ENCODE peak calls at places on chromosomes 13 and 19, in eight cellular contexts. One of them, this sample, is unnamed.

GRCh38 chr13:44197791-44198770 is 175.5 kb upstream of the SERP2 start:
- DNase-seq in hepatocyte: no peak
- DNase-seq in cardiac muscle cell: peak; percentile 40
- DNase-seq in IMR-90: peak; percentile 17
- DNase-seq in heart right ventricle: no peak
- DNase-seq in aorta: no peak
- DNase-seq in esophagus squamous epithelium: no peak
- DNase-seq in Panc1: no peak
- DNase-seq in this sample: no peak

GRCh38 chr19:16021796-16022195 is 54.5 kb upstream of the TPM4 start:
- DNase-seq in cardiac muscle cell: no peak
- DNase-seq in heart right ventricle: no peak
- DNase-seq in Panc1: no peak
- DNase-seq in IMR-90: no peak
- DNase-seq in hepatocyte: no peak
- DNase-seq in aorta: no peak
- DNase-seq in esophagus squamous epithelium: no peak
- DNase-seq in this sample: no peak

GRCh38 chr19:53624776-53625540 is 6.8 kb upstream of the DPRX start:
- DNase-seq in Panc1: no peak
- DNase-seq in aorta: no peak
- DNase-seq in IMR-90: no peak
- DNase-seq in heart right ventricle: no peak
- DNase-seq in hepatocyte: no peak
- DNase-seq in esophagus squamous epithelium: no peak
- DNase-seq in cardiac muscle cell: no peak
- DNase-seq in this sample: no peak

GRCh38 chr19:49438261-49438660 is 3.1 kb downstream of the SLC17A7 start:
- DNase-seq in IMR-90: no peak
- DNase-seq in cardiac muscle cell: no peak
- DNase-seq in heart right ventricle: no peak
- DNase-seq in esophagus squamous epithelium: no peak
- DNase-seq in aorta: no peak
- DNase-seq in Panc1: no peak
- DNase-seq in hepatocyte: no peak
- DNase-seq in this sample: no peak

GRCh38 chr19:16285769-16286564 is 38.7 kb upstream of the KLF2 start:
- DNase-seq in aorta: peak; percentile 61
- DNase-seq in Panc1: no peak
- DNase-seq in esophagus squamous epithelium: no peak
- DNase-seq in IMR-90: no peak
- DNase-seq in hepatocyte: no peak
- DNase-seq in cardiac muscle cell: peak; percentile 10
- DNase-seq in heart right ventricle: peak; percentile 39
- DNase-seq in this sample: no peak

GRCh38 chr19:50266896-50267295 is 62.3 kb downstream of the KCNC3 start:
- DNase-seq in hepatocyte: no peak
- DNase-seq in aorta: no peak
- DNase-seq in Panc1: no peak
- DNase-seq in esophagus squamous epithelium: no peak
- DNase-seq in IMR-90: no peak
- DNase-seq in cardiac muscle cell: no peak
- DNase-seq in heart right ventricle: no peak
- DNase-seq in this sample: no peak

GRCh38 chr19:32606289-32606688 is 25.3 kb downstream of the PDCD5 start:
- DNase-seq in Panc1: no peak
- DNase-seq in cardiac muscle cell: no peak
- DNase-seq in IMR-90: no peak
- DNase-seq in heart right ventricle: no peak
- DNase-seq in hepatocyte: no peak
- DNase-seq in esophagus squamous epithelium: no peak
- DNase-seq in aorta: no peak
- DNase-seq in this sample: no peak

GRCh38 chr13:90171649-90172048 is 1175.8 kb upstream of the MIR17HG start:
- DNase-seq in esophagus squamous epithelium: no peak
- DNase-seq in IMR-90: no peak
- DNase-seq in cardiac muscle cell: peak; percentile 3
- DNase-seq in hepatocyte: no peak
- DNase-seq in aorta: no peak
- DNase-seq in Panc1: no peak
- DNase-seq in heart right ventricle: no peak
- DNase-seq in this sample: no peak

GRCh38 chr19:11535792-11536595 is 2.7 kb upstream of the CNN1 start:
- DNase-seq in hepatocyte: peak; percentile 95
- DNase-seq in IMR-90: peak; percentile 88
- DNase-seq in esophagus squamous epithelium: peak; percentile 45
- DNase-seq in cardiac muscle cell: peak; percentile 94
- DNase-seq in heart right ventricle: peak; percentile 90
- DNase-seq in aorta: peak; percentile 93
- DNase-seq in Panc1: peak; percentile 22
- DNase-seq in this sample: peak; percentile 74

GRCh38 chr13:36673838-36674326 is at the start of gene SERTM1:
- DNase-seq in aorta: no peak
- DNase-seq in IMR-90: no peak
- DNase-seq in esophagus squamous epithelium: no peak
- DNase-seq in heart right ventricle: no peak
- DNase-seq in Panc1: no peak
- DNase-seq in hepatocyte: peak; percentile 48
- DNase-seq in cardiac muscle cell: peak; percentile 36
- DNase-seq in this sample: no peak

GRCh38 chr13:36675213-36675536 is 1.4 kb downstream of the SERTM1 start:
- DNase-seq in Panc1: no peak
- DNase-seq in IMR-90: no peak
- DNase-seq in heart right ventricle: no peak
- DNase-seq in aorta: no peak
- DNase-seq in hepatocyte: no peak
- DNase-seq in cardiac muscle cell: no peak
- DNase-seq in esophagus squamous epithelium: no peak
- DNase-seq in this sample: no peak

GRCh38 chr13:36674337-36675212 is 755 bp downstream of the SERTM1 start:
- DNase-seq in cardiac muscle cell: no peak
- DNase-seq in IMR-90: no peak
- DNase-seq in esophagus squamous epithelium: no peak
- DNase-seq in heart right ventricle: no peak
- DNase-seq in aorta: no peak
- DNase-seq in hepatocyte: no peak
- DNase-seq in Panc1: no peak
- DNase-seq in this sample: peak; percentile 33

DNA sequence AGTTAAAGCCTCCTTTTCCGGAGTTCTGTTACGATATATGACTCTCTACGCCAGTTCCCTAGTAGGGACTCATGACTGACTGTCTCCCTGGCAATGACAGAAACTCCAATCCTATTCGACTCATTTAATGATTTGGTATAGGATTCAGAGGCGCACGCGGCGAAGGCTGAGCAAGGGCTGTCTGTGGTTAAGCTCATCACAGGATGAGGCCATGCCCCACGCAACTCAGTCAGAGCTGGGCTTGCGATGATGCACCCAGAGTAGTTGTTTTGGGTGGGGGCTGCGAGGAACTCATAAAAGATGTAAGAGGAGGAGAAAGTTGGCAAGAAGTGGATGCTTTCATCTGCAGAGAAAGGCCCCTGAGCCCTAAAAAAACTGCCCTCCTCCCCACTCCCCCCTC is 468 bp upstream of the SERTM1 start:
- DNase-seq in IMR-90: no peak
- DNase-seq in cardiac muscle cell: no peak
- DNase-seq in hepatocyte: no peak
- DNase-seq in aorta: no peak
- DNase-seq in Panc1: no peak
- DNase-seq in esophagus squamous epithelium: no peak
- DNase-seq in heart right ventricle: no peak
- DNase-seq in this sample: no peak
- H3K4me3 ChIP-seq in IMR-90: no peak overlapping the region
- H3K4me3 ChIP-seq in cardiac muscle cell: peak overlapping the region; percentile 33
- H3K4me3 ChIP-seq in hepatocyte: no peak overlapping the region
- H3K4me3 ChIP-seq in aorta: no peak overlapping the region
- H3K4me3 ChIP-seq in Panc1: no peak overlapping the region
- H3K4me3 ChIP-seq in esophagus squamous epithelium: no peak overlapping the region
- H3K4me3 ChIP-seq in heart right ventricle: peak overlapping the region; percentile 44
- H3K4me3 ChIP-seq in this sample: no peak overlapping the region

DNA sequence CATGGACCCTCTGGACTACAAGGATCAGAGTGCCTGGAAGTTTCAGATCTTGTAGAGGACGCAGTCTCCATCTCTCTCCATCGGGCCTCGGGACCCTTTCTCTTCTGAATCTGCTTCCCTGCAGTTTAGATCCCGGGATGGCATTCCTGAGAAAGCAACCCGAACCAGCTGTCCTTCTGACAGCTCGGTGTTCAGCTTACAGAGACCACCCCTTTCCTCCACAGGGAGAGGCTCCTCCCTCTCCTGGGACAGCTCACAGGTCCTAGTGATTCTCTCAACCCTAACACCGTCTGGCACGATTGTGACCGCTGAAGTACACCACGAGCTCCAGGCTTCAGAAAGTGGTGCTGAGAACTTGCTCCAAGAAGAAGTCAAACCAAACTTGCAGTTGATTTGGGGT is 18.2 kb downstream of the CRX start:
- DNase-seq in aorta: no peak
- DNase-seq in IMR-90: no peak
- DNase-seq in hepatocyte: peak; percentile 25
- DNase-seq in cardiac muscle cell: peak; percentile 6
- DNase-seq in Panc1: no peak
- DNase-seq in esophagus squamous epithelium: no peak
- DNase-seq in heart right ventricle: no peak
- DNase-seq in this sample: no peak
- H3K27ac ChIP-seq in aorta: no peak overlapping the region
- H3K27ac ChIP-seq in IMR-90: no peak overlapping the region
- H3K27ac ChIP-seq in hepatocyte: no peak overlapping the region
- H3K27ac ChIP-seq in cardiac muscle cell: no peak overlapping the region
- H3K27ac ChIP-seq in Panc1: no peak overlapping the region
- H3K27ac ChIP-seq in esophagus squamous epithelium: no peak overlapping the region
- H3K27ac ChIP-seq in heart right ventricle: no peak overlapping the region
- H3K27ac ChIP-seq in this sample: no peak overlapping the region

GRCh38 chr19:18419699-18420460 is 682 bp downstream of the SSBP4 start:
- DNase-seq in cardiac muscle cell: no peak
- DNase-seq in aorta: peak; percentile 67
- DNase-seq in heart right ventricle: no peak
- DNase-seq in hepatocyte: peak; percentile 78
- DNase-seq in esophagus squamous epithelium: no peak
- DNase-seq in Panc1: no peak
- DNase-seq in IMR-90: no peak
- DNase-seq in this sample: peak; percentile 55

GRCh38 chr19:18422530-18423191 is 3.5 kb downstream of the SSBP4 start:
- DNase-seq in hepatocyte: no peak
- DNase-seq in Panc1: no peak
- DNase-seq in esophagus squamous epithelium: no peak
- DNase-seq in cardiac muscle cell: no peak
- DNase-seq in IMR-90: no peak
- DNase-seq in aorta: no peak
- DNase-seq in heart right ventricle: no peak
- DNase-seq in this sample: peak; percentile 59

GRCh38 chr19:18419195-18419698 is at the start of gene SSBP4:
- DNase-seq in heart right ventricle: peak; percentile 69
- DNase-seq in Panc1: no peak
- DNase-seq in hepatocyte: peak; percentile 94
- DNase-seq in aorta: peak; percentile 85
- DNase-seq in esophagus squamous epithelium: no peak
- DNase-seq in cardiac muscle cell: peak; percentile 90
- DNase-seq in IMR-90: peak; percentile 70
- DNase-seq in this sample: peak; percentile 83

GRCh38 chr19:18421371-18421959 is 2.3 kb downstream of the SSBP4 start:
- DNase-seq in heart right ventricle: no peak
- DNase-seq in esophagus squamous epithelium: no peak
- DNase-seq in cardiac muscle cell: no peak
- DNase-seq in aorta: peak; percentile 50
- DNase-seq in Panc1: no peak
- DNase-seq in IMR-90: no peak
- DNase-seq in hepatocyte: no peak
- DNase-seq in this sample: no peak

DNA sequence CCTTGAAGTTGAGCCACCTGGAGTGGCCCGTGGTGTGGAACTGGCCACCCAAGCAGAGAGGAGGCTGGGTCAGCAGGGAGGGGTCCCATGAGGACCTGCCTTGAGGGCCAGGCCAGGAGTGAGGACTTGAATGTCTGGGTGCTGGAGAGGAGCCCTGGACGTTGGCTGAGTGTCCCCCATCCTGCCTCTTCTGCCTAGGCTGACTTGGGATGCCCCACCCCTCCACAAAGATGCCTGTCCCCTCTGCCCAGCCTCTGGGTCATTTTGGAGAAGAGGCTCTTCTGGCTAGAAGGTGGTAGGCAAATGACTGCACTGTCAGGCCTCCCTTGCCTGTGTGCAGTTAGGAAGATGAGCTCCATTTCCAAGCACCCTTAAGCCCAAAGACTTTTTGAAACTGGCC is 1.7 kb downstream of the SSBP4 start:
- DNase-seq in heart right ventricle: no peak
- DNase-seq in esophagus squamous epithelium: no peak
- DNase-seq in cardiac muscle cell: no peak
- DNase-seq in IMR-90: no peak
- DNase-seq in aorta: peak; percentile 50
- DNase-seq in Panc1: no peak
- DNase-seq in hepatocyte: no peak
- DNase-seq in this sample: no peak
- H3K4me1 ChIP-seq in heart right ventricle: peaks cover 51% of the 10 kb centered on the region
- H3K4me1 ChIP-seq in esophagus squamous epithelium: peaks cover 64% of the 10 kb centered on the region
- H3K4me1 ChIP-seq in cardiac muscle cell: peaks cover 13% of the 10 kb centered on the region
- H3K4me1 ChIP-seq in IMR-90: peaks cover 30% of the 10 kb centered on the region
- H3K4me1 ChIP-seq in aorta: no peaks in the 10 kb centered on the region
- H3K4me1 ChIP-seq in Panc1: peaks cover 39% of the 10 kb centered on the region
- H3K4me1 ChIP-seq in hepatocyte: peaks cover 52% of the 10 kb centered on the region
- H3K4me1 ChIP-seq in this sample: peaks cover 87% of the 10 kb centered on the region

GRCh38 chr19:55643003-55643732 is at the start of gene ZNF581:
- DNase-seq in heart right ventricle: peak; percentile 73
- DNase-seq in hepatocyte: peak; percentile 83
- DNase-seq in cardiac muscle cell: peak; percentile 85
- DNase-seq in aorta: peak; percentile 84
- DNase-seq in esophagus squamous epithelium: no peak
- DNase-seq in IMR-90: peak; percentile 78
- DNase-seq in Panc1: no peak
- DNase-seq in this sample: peak; percentile 79

GRCh38 chr19:55642153-55643002 is 1.1 kb upstream of the ZNF581 start:
- DNase-seq in IMR-90: no peak
- DNase-seq in heart right ventricle: peak; percentile 14
- DNase-seq in Panc1: no peak
- DNase-seq in aorta: peak; percentile 66
- DNase-seq in cardiac muscle cell: peak; percentile 39
- DNase-seq in esophagus squamous epithelium: no peak
- DNase-seq in hepatocyte: no peak
- DNase-seq in this sample: no peak

GRCh38 chr19:55644191-55644833 is 863 bp downstream of the ZNF581 start:
- DNase-seq in aorta: peak; percentile 46
- DNase-seq in heart right ventricle: no peak
- DNase-seq in Panc1: no peak
- DNase-seq in hepatocyte: no peak
- DNase-seq in esophagus squamous epithelium: no peak
- DNase-seq in IMR-90: no peak
- DNase-seq in cardiac muscle cell: no peak
- DNase-seq in this sample: peak; percentile 30

GRCh38 chr19:55644842-55645511 is 1.5 kb downstream of the ZNF581 start:
- DNase-seq in esophagus squamous epithelium: no peak
- DNase-seq in heart right ventricle: no peak
- DNase-seq in aorta: no peak
- DNase-seq in cardiac muscle cell: no peak
- DNase-seq in hepatocyte: no peak
- DNase-seq in Panc1: no peak
- DNase-seq in IMR-90: no peak
- DNase-seq in this sample: peak; percentile 31

DNA sequence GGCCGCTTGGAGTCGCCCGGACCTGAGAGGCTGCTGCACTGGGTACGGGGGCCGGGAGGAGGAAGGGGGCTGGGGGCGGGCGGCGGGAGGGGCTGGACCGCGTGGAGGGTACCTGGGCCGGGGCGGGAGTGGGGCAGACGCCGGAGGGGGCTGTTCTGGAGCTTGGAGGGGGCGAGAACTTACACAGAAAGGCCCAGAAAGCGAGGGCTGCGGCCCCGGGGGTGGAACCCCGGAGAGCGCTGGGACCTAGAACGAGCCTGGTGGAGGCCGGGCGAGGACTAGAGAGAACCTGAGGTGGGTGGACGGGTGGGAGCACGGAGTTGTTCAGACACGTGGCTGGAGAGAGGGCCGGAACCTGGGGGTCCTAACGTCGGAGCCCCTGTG is 276 bp downstream of the ZNF581 start:
- DNase-seq in aorta: no peak
- DNase-seq in IMR-90: no peak
- DNase-seq in cardiac muscle cell: no peak
- DNase-seq in hepatocyte: no peak
- DNase-seq in Panc1: no peak
- DNase-seq in heart right ventricle: no peak
- DNase-seq in esophagus squamous epithelium: no peak
- DNase-seq in this sample: no peak
- H3K4me3 ChIP-seq in aorta: peak overlapping the region; percentile 74
- H3K4me3 ChIP-seq in IMR-90: peak overlapping the region; percentile 74
- H3K4me3 ChIP-seq in cardiac muscle cell: peak overlapping the region; percentile 95
- H3K4me3 ChIP-seq in hepatocyte: peak overlapping the region; percentile 99
- H3K4me3 ChIP-seq in Panc1: peak overlapping the region; percentile 63
- H3K4me3 ChIP-seq in heart right ventricle: peak overlapping the region; percentile 82
- H3K4me3 ChIP-seq in esophagus squamous epithelium: peak overlapping the region; percentile 95
- H3K4me3 ChIP-seq in this sample: peak overlapping the region; percentile 83

This sample was measured in CD4-positive, alpha-beta memory T cell.